ENCODE peak calls at places on chromosome 2, in four cellular contexts. Q is ovary, N is HT-29, S is RCC 7860. H is an unnamed sample.

GRCh38 chr2:170362313-170362795 is 184.4 kb downstream of the MYO3B start:
- DNase-seq in Q (no peak), N (no peak), S (no peak), H (no peak)

GRCh38 chr2:241635756-241636155 is 1.2 kb downstream of the THAP4 start:
- DNase-seq in Q (no peak), N (peak), S (no peak), H (no peak)

GRCh38 chr2:177888581-177888980 is 184.0 kb downstream of the PDE11A start:
- DNase-seq in Q (no peak), N (no peak), S (no peak), H (no peak)

GRCh38 chr2:148719941-148720436 is 75.4 kb downstream of the EPC2 start:
- DNase-seq in Q (no peak), N (no peak), S (no peak), H (no peak)

GRCh38 chr2:113275556-113276215 is 3.0 kb downstream of the PAX8 start:
- DNase-seq in Q (no peak), N (no peak), S (no peak), H (no peak)

GRCh38 chr2:141517852-141518421 is 612.9 kb downstream of the LRP1B start:
- DNase-seq in Q (no peak), N (no peak), S (no peak), H (no peak)

GRCh38 chr2:16257001-16257724 is 316.8 kb downstream of the MYCN start:
- DNase-seq in Q (no peak), N (no peak), S (no peak), H (no peak)

GRCh38 chr2:19982268-19982667 is 7.6 kb downstream of the WDR35 start:
- DNase-seq in Q (no peak), N (no peak), S (no peak), H (no peak)

GRCh38 chr2:30899655-30900054 is 92.4 kb upstream of the CAPN13 start:
- DNase-seq in Q (no peak), N (no peak), S (no peak), H (no peak)

GRCh38 chr2:165016772-165017411 is 61.6 kb upstream of the SLC38A11 start:
- DNase-seq in Q (no peak), N (peak), S (peak), H (peak)

H was measured in AG04450.